ENCODE peak calls at places on chromosomes 11 and 22, in ten cellular contexts. One of them, this sample, is unnamed.

GRCh38 chr22:41596776-41597634 is 7.4 kb upstream of the PMM1 start:
- DNase-seq in transverse colon: peak; percentile 70
- DNase-seq in T-helper 2 cell: no peak
- DNase-seq in EL: peak; percentile 54
- DNase-seq in stimulated activated CD4-positive, alpha-beta T cell treated with anti-CD3 and anti-CD28 coated beads, TNF-alpha, amount 100 ng/mL, for 1 hour: no peak
- DNase-seq in keratinocyte: no peak
- DNase-seq in lung microvascular endothelial cell: peak; percentile 75
- DNase-seq in HTR-8/SVneo: peak; percentile 66
- DNase-seq in prostate gland: peak; percentile 38
- DNase-seq in K562: peak; percentile 61
- DNase-seq in this sample: peak; percentile 65

GRCh38 chr11:35280727-35281126 is 138.6 kb downstream of the SLC1A2 start:
- DNase-seq in prostate gland: no peak
- DNase-seq in K562: no peak
- DNase-seq in keratinocyte: no peak
- DNase-seq in transverse colon: no peak
- DNase-seq in T-helper 2 cell: no peak
- DNase-seq in lung microvascular endothelial cell: no peak
- DNase-seq in HTR-8/SVneo: no peak
- DNase-seq in EL: no peak
- DNase-seq in stimulated activated CD4-positive, alpha-beta T cell treated with anti-CD3 and anti-CD28 coated beads, TNF-alpha, amount 100 ng/mL, for 1 hour: no peak
- DNase-seq in this sample: no peak

GRCh38 chr11:2369896-2370295 is 7.2 kb upstream of the CD81 start:
- DNase-seq in EL: no peak
- DNase-seq in T-helper 2 cell: no peak
- DNase-seq in K562: no peak
- DNase-seq in transverse colon: no peak
- DNase-seq in stimulated activated CD4-positive, alpha-beta T cell treated with anti-CD3 and anti-CD28 coated beads, TNF-alpha, amount 100 ng/mL, for 1 hour: no peak
- DNase-seq in keratinocyte: no peak
- DNase-seq in prostate gland: no peak
- DNase-seq in HTR-8/SVneo: no peak
- DNase-seq in lung microvascular endothelial cell: no peak
- DNase-seq in this sample: peak; percentile 93

GRCh38 chr22:45968751-45969413 is 8.1 kb downstream of the WNT7B start:
- DNase-seq in K562: no peak
- DNase-seq in lung microvascular endothelial cell: no peak
- DNase-seq in prostate gland: no peak
- DNase-seq in transverse colon: no peak
- DNase-seq in HTR-8/SVneo: peak; percentile 78
- DNase-seq in stimulated activated CD4-positive, alpha-beta T cell treated with anti-CD3 and anti-CD28 coated beads, TNF-alpha, amount 100 ng/mL, for 1 hour: no peak
- DNase-seq in keratinocyte: peak; percentile 83
- DNase-seq in T-helper 2 cell: no peak
- DNase-seq in EL: peak; percentile 80
- DNase-seq in this sample: no peak

GRCh38 chr22:29738118-29738815 is 18.5 kb downstream of the CABP7 start:
- DNase-seq in transverse colon: no peak
- DNase-seq in lung microvascular endothelial cell: no peak
- DNase-seq in prostate gland: no peak
- DNase-seq in T-helper 2 cell: no peak
- DNase-seq in keratinocyte: no peak
- DNase-seq in EL: no peak
- DNase-seq in K562: no peak
- DNase-seq in HTR-8/SVneo: no peak
- DNase-seq in stimulated activated CD4-positive, alpha-beta T cell treated with anti-CD3 and anti-CD28 coated beads, TNF-alpha, amount 100 ng/mL, for 1 hour: no peak
- DNase-seq in this sample: no peak

GRCh38 chr11:103035656-103036434 is 56.1 kb downstream of the DCUN1D5 start:
- DNase-seq in K562: peak; percentile 72
- DNase-seq in stimulated activated CD4-positive, alpha-beta T cell treated with anti-CD3 and anti-CD28 coated beads, TNF-alpha, amount 100 ng/mL, for 1 hour: no peak
- DNase-seq in T-helper 2 cell: peak; percentile 51
- DNase-seq in transverse colon: no peak
- DNase-seq in HTR-8/SVneo: peak; percentile 58
- DNase-seq in prostate gland: peak; percentile 34
- DNase-seq in lung microvascular endothelial cell: peak; percentile 54
- DNase-seq in keratinocyte: peak; percentile 68
- DNase-seq in EL: peak; percentile 84
- DNase-seq in this sample: no peak

GRCh38 chr11:88849368-88849767 is 216.4 kb downstream of the GRM5 start:
- DNase-seq in transverse colon: no peak
- DNase-seq in lung microvascular endothelial cell: no peak
- DNase-seq in K562: no peak
- DNase-seq in HTR-8/SVneo: no peak
- DNase-seq in EL: peak; percentile 52
- DNase-seq in stimulated activated CD4-positive, alpha-beta T cell treated with anti-CD3 and anti-CD28 coated beads, TNF-alpha, amount 100 ng/mL, for 1 hour: no peak
- DNase-seq in T-helper 2 cell: no peak
- DNase-seq in prostate gland: no peak
- DNase-seq in keratinocyte: no peak
- DNase-seq in this sample: no peak

GRCh38 chr11:126006068-126006467 is 56.6 kb downstream of the CDON start:
- DNase-seq in K562: no peak
- DNase-seq in prostate gland: no peak
- DNase-seq in T-helper 2 cell: no peak
- DNase-seq in EL: no peak
- DNase-seq in HTR-8/SVneo: no peak
- DNase-seq in stimulated activated CD4-positive, alpha-beta T cell treated with anti-CD3 and anti-CD28 coated beads, TNF-alpha, amount 100 ng/mL, for 1 hour: no peak
- DNase-seq in lung microvascular endothelial cell: no peak
- DNase-seq in transverse colon: no peak
- DNase-seq in keratinocyte: no peak
- DNase-seq in this sample: no peak

GRCh38 chr22:20423636-20424511 is 13.8 kb downstream of the SCARF2 start:
- DNase-seq in stimulated activated CD4-positive, alpha-beta T cell treated with anti-CD3 and anti-CD28 coated beads, TNF-alpha, amount 100 ng/mL, for 1 hour: no peak
- DNase-seq in HTR-8/SVneo: no peak
- DNase-seq in T-helper 2 cell: no peak
- DNase-seq in lung microvascular endothelial cell: no peak
- DNase-seq in prostate gland: no peak
- DNase-seq in keratinocyte: no peak
- DNase-seq in EL: no peak
- DNase-seq in K562: no peak
- DNase-seq in transverse colon: no peak
- DNase-seq in this sample: no peak

GRCh38 chr22:37967147-37967546 is 13.6 kb downstream of the POLR2F start:
- DNase-seq in EL: no peak
- DNase-seq in K562: no peak
- DNase-seq in prostate gland: no peak
- DNase-seq in lung microvascular endothelial cell: no peak
- DNase-seq in HTR-8/SVneo: no peak
- DNase-seq in T-helper 2 cell: no peak
- DNase-seq in stimulated activated CD4-positive, alpha-beta T cell treated with anti-CD3 and anti-CD28 coated beads, TNF-alpha, amount 100 ng/mL, for 1 hour: no peak
- DNase-seq in transverse colon: no peak
- DNase-seq in keratinocyte: no peak
- DNase-seq in this sample: no peak

GRCh38 chr11:102831709-102832492 is 11.5 kb downstream of the MMP3 start:
- DNase-seq in HTR-8/SVneo: no peak
- DNase-seq in keratinocyte: no peak
- DNase-seq in K562: no peak
- DNase-seq in EL: no peak
- DNase-seq in T-helper 2 cell: no peak
- DNase-seq in lung microvascular endothelial cell: no peak
- DNase-seq in prostate gland: no peak
- DNase-seq in stimulated activated CD4-positive, alpha-beta T cell treated with anti-CD3 and anti-CD28 coated beads, TNF-alpha, amount 100 ng/mL, for 1 hour: no peak
- DNase-seq in transverse colon: no peak
- DNase-seq in this sample: no peak

GRCh38 chr11:18065572-18065971 is 19.5 kb upstream of the TPH1 start:
- DNase-seq in EL: no peak
- DNase-seq in prostate gland: peak; percentile 59
- DNase-seq in HTR-8/SVneo: no peak
- DNase-seq in stimulated activated CD4-positive, alpha-beta T cell treated with anti-CD3 and anti-CD28 coated beads, TNF-alpha, amount 100 ng/mL, for 1 hour: no peak
- DNase-seq in lung microvascular endothelial cell: no peak
- DNase-seq in K562: no peak
- DNase-seq in T-helper 2 cell: no peak
- DNase-seq in keratinocyte: no peak
- DNase-seq in transverse colon: peak; percentile 32
- DNase-seq in this sample: no peak

GRCh38 chr11:117876341-117877119 is at the start of gene FXYD6:
- DNase-seq in K562: no peak
- DNase-seq in stimulated activated CD4-positive, alpha-beta T cell treated with anti-CD3 and anti-CD28 coated beads, TNF-alpha, amount 100 ng/mL, for 1 hour: no peak
- DNase-seq in transverse colon: peak; percentile 35
- DNase-seq in EL: no peak
- DNase-seq in T-helper 2 cell: no peak
- DNase-seq in lung microvascular endothelial cell: no peak
- DNase-seq in keratinocyte: no peak
- DNase-seq in prostate gland: no peak
- DNase-seq in HTR-8/SVneo: peak; percentile 69
- DNase-seq in this sample: peak; percentile 44

GRCh38 chr11:12915093-12915492 is 94.0 kb upstream of the RASSF10 start:
- DNase-seq in keratinocyte: no peak
- DNase-seq in transverse colon: no peak
- DNase-seq in T-helper 2 cell: no peak
- DNase-seq in prostate gland: no peak
- DNase-seq in HTR-8/SVneo: no peak
- DNase-seq in stimulated activated CD4-positive, alpha-beta T cell treated with anti-CD3 and anti-CD28 coated beads, TNF-alpha, amount 100 ng/mL, for 1 hour: no peak
- DNase-seq in K562: no peak
- DNase-seq in lung microvascular endothelial cell: no peak
- DNase-seq in EL: no peak
- DNase-seq in this sample: no peak

GRCh38 chr22:49969751-49970527 is 9.4 kb downstream of the PIM3 start:
- DNase-seq in prostate gland: no peak
- DNase-seq in keratinocyte: no peak
- DNase-seq in HTR-8/SVneo: no peak
- DNase-seq in lung microvascular endothelial cell: no peak
- DNase-seq in T-helper 2 cell: no peak
- DNase-seq in EL: no peak
- DNase-seq in stimulated activated CD4-positive, alpha-beta T cell treated with anti-CD3 and anti-CD28 coated beads, TNF-alpha, amount 100 ng/mL, for 1 hour: no peak
- DNase-seq in transverse colon: no peak
- DNase-seq in K562: no peak
- DNase-seq in this sample: peak; percentile 50

GRCh38 chr22:24506802-24507438 is 11.8 kb downstream of the UPB1 start:
- DNase-seq in T-helper 2 cell: no peak
- DNase-seq in lung microvascular endothelial cell: no peak
- DNase-seq in stimulated activated CD4-positive, alpha-beta T cell treated with anti-CD3 and anti-CD28 coated beads, TNF-alpha, amount 100 ng/mL, for 1 hour: no peak
- DNase-seq in keratinocyte: no peak
- DNase-seq in prostate gland: no peak
- DNase-seq in EL: peak; percentile 42
- DNase-seq in transverse colon: no peak
- DNase-seq in HTR-8/SVneo: no peak
- DNase-seq in K562: no peak
- DNase-seq in this sample: no peak

GRCh38 chr22:38907767-38908166 is 35.8 kb upstream of the CBX6 start:
- DNase-seq in stimulated activated CD4-positive, alpha-beta T cell treated with anti-CD3 and anti-CD28 coated beads, TNF-alpha, amount 100 ng/mL, for 1 hour: no peak
- DNase-seq in prostate gland: no peak
- DNase-seq in EL: no peak
- DNase-seq in HTR-8/SVneo: no peak
- DNase-seq in keratinocyte: no peak
- DNase-seq in lung microvascular endothelial cell: no peak
- DNase-seq in K562: no peak
- DNase-seq in T-helper 2 cell: no peak
- DNase-seq in transverse colon: no peak
- DNase-seq in this sample: no peak

GRCh38 chr22:22357024-22357868 is 112.7 kb downstream of the VPREB1 start:
- DNase-seq in prostate gland: peak; percentile 36
- DNase-seq in T-helper 2 cell: peak; percentile 13
- DNase-seq in HTR-8/SVneo: peak; percentile 66
- DNase-seq in keratinocyte: peak; percentile 44
- DNase-seq in stimulated activated CD4-positive, alpha-beta T cell treated with anti-CD3 and anti-CD28 coated beads, TNF-alpha, amount 100 ng/mL, for 1 hour: peak; percentile 25
- DNase-seq in lung microvascular endothelial cell: peak; percentile 59
- DNase-seq in transverse colon: peak; percentile 89
- DNase-seq in K562: peak; percentile 99
- DNase-seq in EL: peak; percentile 66
- DNase-seq in this sample: peak; percentile 75

GRCh38 chr11:12696911-12697581 is 22.8 kb downstream of the TEAD1 start:
- DNase-seq in stimulated activated CD4-positive, alpha-beta T cell treated with anti-CD3 and anti-CD28 coated beads, TNF-alpha, amount 100 ng/mL, for 1 hour: no peak
- DNase-seq in lung microvascular endothelial cell: no peak
- DNase-seq in T-helper 2 cell: no peak
- DNase-seq in keratinocyte: peak; percentile 78
- DNase-seq in prostate gland: no peak
- DNase-seq in K562: no peak
- DNase-seq in transverse colon: no peak
- DNase-seq in EL: no peak
- DNase-seq in HTR-8/SVneo: no peak
- DNase-seq in this sample: no peak

GRCh38 chr11:111913997-111914396 is 1.5 kb downstream of the HSPB2 start:
- DNase-seq in transverse colon: no peak
- DNase-seq in K562: no peak
- DNase-seq in prostate gland: no peak
- DNase-seq in HTR-8/SVneo: no peak
- DNase-seq in EL: peak; percentile 82
- DNase-seq in T-helper 2 cell: no peak
- DNase-seq in lung microvascular endothelial cell: peak; percentile 55
- DNase-seq in stimulated activated CD4-positive, alpha-beta T cell treated with anti-CD3 and anti-CD28 coated beads, TNF-alpha, amount 100 ng/mL, for 1 hour: no peak
- DNase-seq in keratinocyte: no peak
- DNase-seq in this sample: no peak

GRCh38 chr22:31044262-31044861 is 36.8 kb upstream of the SMTN start:
- DNase-seq in K562: no peak
- DNase-seq in keratinocyte: no peak
- DNase-seq in prostate gland: no peak
- DNase-seq in lung microvascular endothelial cell: peak; percentile 96
- DNase-seq in HTR-8/SVneo: no peak
- DNase-seq in T-helper 2 cell: no peak
- DNase-seq in EL: no peak
- DNase-seq in transverse colon: peak; percentile 61
- DNase-seq in stimulated activated CD4-positive, alpha-beta T cell treated with anti-CD3 and anti-CD28 coated beads, TNF-alpha, amount 100 ng/mL, for 1 hour: no peak
- DNase-seq in this sample: peak; percentile 48

GRCh38 chr11:47714554-47715081 is 551 bp downstream of the AGBL2 start:
- DNase-seq in EL: peak; percentile 25
- DNase-seq in K562: no peak
- DNase-seq in prostate gland: no peak
- DNase-seq in HTR-8/SVneo: no peak
- DNase-seq in stimulated activated CD4-positive, alpha-beta T cell treated with anti-CD3 and anti-CD28 coated beads, TNF-alpha, amount 100 ng/mL, for 1 hour: no peak
- DNase-seq in transverse colon: peak; percentile 18
- DNase-seq in keratinocyte: no peak
- DNase-seq in lung microvascular endothelial cell: no peak
- DNase-seq in T-helper 2 cell: no peak
- DNase-seq in this sample: peak; percentile 59

GRCh38 chr11:64990222-64990918 is 6.4 kb downstream of the BATF2 start:
- DNase-seq in stimulated activated CD4-positive, alpha-beta T cell treated with anti-CD3 and anti-CD28 coated beads, TNF-alpha, amount 100 ng/mL, for 1 hour: no peak
- DNase-seq in transverse colon: no peak
- DNase-seq in prostate gland: no peak
- DNase-seq in keratinocyte: no peak
- DNase-seq in lung microvascular endothelial cell: peak; percentile 44
- DNase-seq in HTR-8/SVneo: no peak
- DNase-seq in EL: no peak
- DNase-seq in T-helper 2 cell: no peak
- DNase-seq in K562: peak; percentile 81
- DNase-seq in this sample: no peak

GRCh38 chr11:23078289-23078971 is 218.2 kb upstream of the CCDC179 start:
- DNase-seq in HTR-8/SVneo: no peak
- DNase-seq in T-helper 2 cell: no peak
- DNase-seq in stimulated activated CD4-positive, alpha-beta T cell treated with anti-CD3 and anti-CD28 coated beads, TNF-alpha, amount 100 ng/mL, for 1 hour: no peak
- DNase-seq in transverse colon: no peak
- DNase-seq in K562: no peak
- DNase-seq in prostate gland: no peak
- DNase-seq in EL: peak; percentile 66
- DNase-seq in keratinocyte: no peak
- DNase-seq in lung microvascular endothelial cell: no peak
- DNase-seq in this sample: no peak

GRCh38 chr22:31540966-31541365 is 44.6 kb downstream of the SFI1 start:
- DNase-seq in keratinocyte: no peak
- DNase-seq in stimulated activated CD4-positive, alpha-beta T cell treated with anti-CD3 and anti-CD28 coated beads, TNF-alpha, amount 100 ng/mL, for 1 hour: no peak
- DNase-seq in prostate gland: no peak
- DNase-seq in HTR-8/SVneo: no peak
- DNase-seq in K562: no peak
- DNase-seq in EL: no peak
- DNase-seq in transverse colon: no peak
- DNase-seq in lung microvascular endothelial cell: no peak
- DNase-seq in T-helper 2 cell: no peak
- DNase-seq in this sample: no peak

GRCh38 chr11:75577198-75577597 is 15.1 kb downstream of the SERPINH1 start:
- DNase-seq in keratinocyte: no peak
- DNase-seq in transverse colon: peak; percentile 64
- DNase-seq in stimulated activated CD4-positive, alpha-beta T cell treated with anti-CD3 and anti-CD28 coated beads, TNF-alpha, amount 100 ng/mL, for 1 hour: peak; percentile 22
- DNase-seq in HTR-8/SVneo: peak; percentile 62
- DNase-seq in EL: peak; percentile 36
- DNase-seq in K562: peak; percentile 72
- DNase-seq in prostate gland: peak; percentile 21
- DNase-seq in lung microvascular endothelial cell: peak; percentile 51
- DNase-seq in T-helper 2 cell: no peak
- DNase-seq in this sample: no peak

GRCh38 chr22:47012589-47013365 is 250.3 kb downstream of the TBC1D22A start:
- DNase-seq in keratinocyte: no peak
- DNase-seq in lung microvascular endothelial cell: peak; percentile 17
- DNase-seq in HTR-8/SVneo: no peak
- DNase-seq in EL: peak; percentile 48
- DNase-seq in prostate gland: no peak
- DNase-seq in T-helper 2 cell: no peak
- DNase-seq in K562: peak; percentile 4
- DNase-seq in stimulated activated CD4-positive, alpha-beta T cell treated with anti-CD3 and anti-CD28 coated beads, TNF-alpha, amount 100 ng/mL, for 1 hour: no peak
- DNase-seq in transverse colon: no peak
- DNase-seq in this sample: no peak

GRCh38 chr11:8913961-8914660 is 3.1 kb downstream of the AKIP1 start:
- DNase-seq in T-helper 2 cell: no peak
- DNase-seq in K562: peak; percentile 73
- DNase-seq in HTR-8/SVneo: no peak
- DNase-seq in stimulated activated CD4-positive, alpha-beta T cell treated with anti-CD3 and anti-CD28 coated beads, TNF-alpha, amount 100 ng/mL, for 1 hour: no peak
- DNase-seq in EL: peak; percentile 45
- DNase-seq in transverse colon: peak; percentile 22
- DNase-seq in prostate gland: no peak
- DNase-seq in keratinocyte: no peak
- DNase-seq in lung microvascular endothelial cell: peak; percentile 71
- DNase-seq in this sample: no peak

This sample was measured in left lobe of liver.